ENCODE peak calls at places on chromosomes 13 and 19, in four cellular contexts. W is WTC11, F is GM13977, L is NAMALWA. J is an unnamed sample.

GRCh38 chr13:113916330-113916815 is 52.5 kb upstream of the GAS6 start:
- DNase-seq in F (no peak), L (no peak), W (no peak), J (no peak)

GRCh38 chr19:29497241-29497640 is 28.6 kb upstream of the VSTM2B start:
- DNase-seq in F (no peak), W (no peak), L (no peak), J (no peak)

GRCh38 chr19:29772696-29773095 is 39.1 kb upstream of the CCNE1 start:
- DNase-seq in L (no peak), F (no peak), W (no peak), J (no peak)

GRCh38 chr13:19607523-19608078 is 25.9 kb upstream of the MPHOSPH8 start:
- DNase-seq in F (no peak), L (no peak), W (no peak), J (no peak)

GRCh38 chr13:65744761-65745160 is 1485.4 kb downstream of the PCDH9 start:
- DNase-seq in W (no peak), L (no peak), F (no peak), J (no peak)

GRCh38 chr13:73610799-73611592 is 523.2 kb downstream of the KLF12 start:
- DNase-seq in L (no peak), W (no peak), F (no peak), J (no peak)

GRCh38 chr19:55674841-55675660 is at the start of gene EPN1:
- DNase-seq in W (peak), L (peak), F (peak), J (peak)

GRCh38 chr19:11464333-11465265 is 16.2 kb downstream of the ELAVL3 start:
- DNase-seq in L (no peak), F (no peak), W (no peak), J (no peak)

GRCh38 chr13:23748591-23748990 is 140.6 kb downstream of the MIPEP start:
- DNase-seq in F (no peak), L (no peak), W (peak), J (no peak)

GRCh38 chr13:44437356-44438233 is 64.0 kb downstream of the SERP2 start:
- DNase-seq in W (no peak), L (peak), F (peak), J (peak)

GRCh38 chr13:95716231-95716630 is 39.3 kb downstream of the DNAJC3 start:
- DNase-seq in L (no peak), W (peak), F (no peak), J (no peak)

GRCh38 chr19:3494559-3494958 is 5.9 kb downstream of the DOHH start:
- DNase-seq in L (no peak), W (no peak), F (no peak), J (no peak)

GRCh38 chr19:56838930-56839664 is 1.4 kb downstream of the PEG3 start:
- DNase-seq in L (peak), F (no peak), W (no peak), J (no peak)

GRCh38 chr19:11088508-11089253 is 582 bp upstream of the LDLR start:
- DNase-seq in L (peak), F (no peak), W (no peak), J (no peak)

GRCh38 chr19:801861-802496 is 4.7 kb downstream of the PTBP1 start:
- DNase-seq in W (no peak), L (no peak), F (no peak), J (no peak)

GRCh38 chr13:101455863-101456262 is 3.4 kb downstream of the ITGBL1 start:
- DNase-seq in W (no peak), L (no peak), F (no peak), J (no peak)

GRCh38 chr19:29655648-29656335 is 9.5 kb upstream of the PLEKHF1 start:
- DNase-seq in W (no peak), F (no peak), L (no peak), J (no peak)

GRCh38 chr13:112818698-112819045 is 128.8 kb downstream of the ATP11A start:
- DNase-seq in W (no peak), F (no peak), L (no peak), J (no peak)

GRCh38 chr19:29875931-29876330 is 64.1 kb downstream of the CCNE1 start:
- DNase-seq in F (no peak), W (no peak), L (no peak), J (no peak)

GRCh38 chr13:67048084-67048792 is 181.9 kb downstream of the PCDH9 start:
- DNase-seq in W (no peak), L (peak), F (peak), J (peak)

GRCh38 chr13:99704390-99704789 is 203.1 kb downstream of the TM9SF2 start:
- DNase-seq in F (no peak), L (no peak), W (no peak), J (no peak)

GRCh38 chr13:99617474-99618255 is 116.4 kb downstream of the TM9SF2 start:
- DNase-seq in F (no peak), W (peak), L (peak), J (peak)

GRCh38 chr13:98581971-98582702 is 5.2 kb upstream of the STK24 start:
- DNase-seq in L (peak), W (no peak), F (no peak), J (no peak)

GRCh38 chr19:823565-824121 is 1.9 kb upstream of the PLPPR3 start:
- DNase-seq in L (peak), F (no peak), W (no peak), J (no peak)

GRCh38 chr13:106391271-106391670 is 144.2 kb downstream of the EFNB2 start:
- DNase-seq in L (no peak), W (no peak), F (no peak), J (no peak)

GRCh38 chr13:52454459-52454824 is 836 bp upstream of the CKAP2 start:
- DNase-seq in L (peak), F (peak), W (no peak), J (peak)

GRCh38 chr19:16200038-16200775 is 2.5 kb downstream of the AP1M1 start:
- DNase-seq in W (no peak), L (no peak), F (no peak), J (no peak)

J was measured in OCI-LY7.